ENCODE peak calls at places on chromosomes 2 and 18, in ten cellular contexts. C is PC-3; A is mammary epithelial cell; N is left lung; E is GM23338; W is thyroid gland; H is mesendoderm; M is CD4-positive, alpha-beta T cell; P is endodermal cell; G is breast epithelium. Y is an unnamed sample.

GRCh38 chr2:227906991-227907390 is 35.6 kb downstream of the DAW1 start:
- DNase-seq in H (no peak), A (no peak), N (no peak), C (no peak), G (no peak), E (no peak), M (no peak), P (no peak), W (no peak), Y (no peak)

GRCh38 chr2:234792566-234792965 is 159.3 kb upstream of the SH3BP4 start:
- DNase-seq in M (no peak), A (no peak), P (no peak), W (no peak), C (no peak), G (no peak), H (no peak), E (peak), N (no peak), Y (no peak)

GRCh38 chr2:239036819-239037558 is 189.1 kb downstream of the TWIST2 start:
- DNase-seq in W (no peak), H (no peak), A (no peak), P (no peak), N (peak), M (no peak), C (no peak), G (no peak), E (no peak), Y (no peak)

GRCh38 chr18:75173125-75173432 is 35.9 kb downstream of the PTGR3 start:
- DNase-seq in M (no peak), P (peak), W (no peak), C (peak), N (no peak), A (no peak), G (no peak), H (peak), E (peak), Y (no peak)

GRCh38 chr2:105149272-105149671 is 92.3 kb upstream of the GPR45 start:
- DNase-seq in P (no peak), M (no peak), C (no peak), E (no peak), G (no peak), W (no peak), A (no peak), H (no peak), N (no peak), Y (no peak)

GRCh38 chr2:84649487-84650142 is 133.3 kb downstream of the DNAH6 start:
- DNase-seq in E (no peak), G (no peak), W (no peak), A (no peak), C (no peak), M (no peak), N (no peak), P (no peak), H (no peak), Y (no peak)

GRCh38 chr2:180960982-180961381 is 19.4 kb upstream of the UBE2E3 start:
- DNase-seq in N (no peak), W (peak), E (no peak), H (no peak), G (no peak), A (no peak), P (no peak), M (no peak), C (no peak), Y (no peak)

GRCh38 chr2:11491348-11491930 is 25.5 kb upstream of the E2F6 start:
- DNase-seq in C (no peak), P (no peak), N (no peak), H (no peak), A (no peak), W (no peak), G (no peak), M (no peak), E (no peak), Y (no peak)

GRCh38 chr2:197147942-197148341 is 162.6 kb downstream of the ANKRD44 start:
- DNase-seq in P (no peak), M (no peak), H (peak), G (no peak), C (no peak), E (no peak), N (no peak), W (no peak), A (no peak), Y (no peak)

GRCh38 chr18:80103231-80103630 is 5.8 kb upstream of the ADNP2 start:
- DNase-seq in W (no peak), N (no peak), M (no peak), G (no peak), P (no peak), A (no peak), E (no peak), H (no peak), C (no peak), Y (no peak)

GRCh38 chr18:57428221-57429150 is 6.7 kb upstream of the ONECUT2 start:
- DNase-seq in N (peak), P (peak), A (no peak), M (no peak), C (no peak), G (no peak), W (no peak), H (peak), E (peak), Y (no peak)

GRCh38 chr2:61178603-61179545 is 16.9 kb downstream of the C2orf74 start:
- DNase-seq in H (no peak), W (peak), N (no peak), P (no peak), G (no peak), A (no peak), C (peak), E (no peak), M (no peak), Y (no peak)

GRCh38 chr2:96952976-96953610 is 33.3 kb downstream of the FAM178B start:
- DNase-seq in N (peak), M (no peak), H (no peak), G (peak), W (peak), C (no peak), E (no peak), A (no peak), P (no peak), Y (no peak)

GRCh38 chr2:179592167-179592936 is 269.1 kb downstream of the ZNF385B start:
- DNase-seq in M (no peak), P (no peak), N (no peak), A (no peak), H (no peak), E (no peak), W (no peak), G (no peak), C (peak), Y (no peak)

GRCh38 chr2:86225581-86225980 is 26.3 kb downstream of the MRPL35 start:
- DNase-seq in G (no peak), P (no peak), E (no peak), H (no peak), N (no peak), M (peak), C (no peak), W (peak), A (no peak), Y (peak)

GRCh38 chr18:42745171-42745570 is 370.3 kb downstream of the RIT2 start:
- DNase-seq in W (no peak), C (no peak), G (no peak), H (peak), N (no peak), M (no peak), A (no peak), E (no peak), P (no peak), Y (no peak)

GRCh38 chr2:23904692-23905091 is 22.2 kb downstream of the ATAD2B start:
- DNase-seq in P (no peak), A (no peak), H (no peak), G (no peak), W (no peak), N (no peak), C (no peak), E (no peak), M (no peak), Y (no peak)

GRCh38 chr18:50011813-50012445 is 183.0 kb downstream of the MYO5B start:
- DNase-seq in E (no peak), H (no peak), P (no peak), W (no peak), N (no peak), C (peak), G (no peak), A (peak), M (no peak), Y (no peak)

GRCh38 chr2:199057936-199058335 is 399.8 kb downstream of the SATB2 start:
- DNase-seq in A (peak), N (no peak), E (no peak), M (no peak), G (no peak), C (peak), P (no peak), W (no peak), H (no peak), Y (no peak)

GRCh38 chr18:67433971-67434370 is 82.5 kb downstream of the DSEL start:
- DNase-seq in G (no peak), A (no peak), H (no peak), W (no peak), C (no peak), P (no peak), N (no peak), M (no peak), E (no peak), Y (no peak)

GRCh38 chr2:182365855-182366254 is 61.0 kb downstream of the PDE1A start:
- DNase-seq in H (no peak), A (no peak), M (no peak), G (no peak), N (no peak), E (no peak), C (no peak), W (no peak), P (no peak), Y (no peak)

GRCh38 chr2:159209341-159210306 is 76.9 kb downstream of the WDSUB1 start:
- DNase-seq in M (peak), G (peak), C (no peak), A (no peak), W (peak), P (peak), N (no peak), H (no peak), E (no peak), Y (no peak)

GRCh38 chr2:22301251-22301650 is 1083.7 kb upstream of the KLHL29 start:
- DNase-seq in G (no peak), A (no peak), C (no peak), H (no peak), N (no peak), P (no peak), E (no peak), W (no peak), M (no peak), Y (no peak)
- H3K27ac ChIP-seq in G (no peak), A (no peak), C (no peak), H (no peak), N (no peak), P (no peak), E (no peak), W (no peak), M (no peak), Y (no peak)

GRCh38 chr2:231780123-231780908 is 766 bp downstream of the PDE6D start:
- DNase-seq in C (no peak), P (peak), A (peak), W (no peak), N (no peak), H (peak), M (no peak), E (peak), G (no peak), Y (no peak)
- H3K27ac ChIP-seq in C (no peak), P (no peak), A (no peak), W (peak), N (no peak), H (no peak), M (peak), E (no peak), G (peak), Y (peak)

GRCh38 chr2:240906911-240907590 is 915 bp downstream of the CROCC2 start:
- DNase-seq in W (no peak), H (no peak), C (no peak), N (peak), E (no peak), M (no peak), A (no peak), P (no peak), G (no peak), Y (no peak)
- H3K27ac ChIP-seq in W (no peak), H (no peak), C (no peak), N (no peak), E (no peak), M (no peak), A (no peak), P (no peak), G (no peak), Y (no peak)

DNA sequence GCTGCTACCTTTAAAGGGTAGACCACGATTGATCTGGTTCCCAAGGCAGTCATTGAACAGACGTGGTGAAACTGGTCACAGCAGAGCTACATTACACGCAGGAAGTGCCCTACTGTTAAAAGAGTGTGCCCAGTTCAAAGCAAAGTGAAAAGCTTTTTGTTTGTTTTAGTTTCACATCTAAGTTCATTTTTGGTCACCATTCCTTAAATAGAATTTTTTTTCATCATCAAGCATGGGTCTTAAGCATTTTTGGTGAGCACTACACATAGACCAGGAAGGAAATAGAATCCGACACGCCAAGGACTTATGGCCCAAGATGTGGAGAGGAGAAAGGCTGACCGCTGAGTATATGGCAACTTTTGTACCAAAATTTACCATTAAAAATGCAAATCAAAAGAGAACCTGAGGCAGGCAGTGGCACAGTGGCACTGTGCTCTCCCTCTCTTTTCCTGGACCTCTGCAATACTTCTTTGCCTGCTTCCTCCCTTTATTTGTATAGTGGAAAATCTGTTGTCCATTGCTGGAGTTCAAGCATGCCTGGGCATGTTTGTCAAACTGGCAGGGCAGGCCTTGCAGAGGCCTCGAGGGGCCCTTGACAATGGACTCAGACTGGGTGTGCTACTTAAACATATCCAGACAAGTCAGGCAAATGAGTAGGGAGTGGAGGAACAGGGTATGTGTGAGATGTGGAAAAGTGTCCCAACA is 42.6 kb upstream of the HNRNPA3 start:
- DNase-seq in C (peak), E (no peak), H (no peak), W (peak), G (peak), A (peak), P (no peak), M (no peak), N (no peak), Y (no peak)
- H3K27ac ChIP-seq in C (no peak), E (no peak), H (no peak), W (peak), G (peak), A (peak), P (peak), M (no peak), N (peak), Y (no peak)

DNA sequence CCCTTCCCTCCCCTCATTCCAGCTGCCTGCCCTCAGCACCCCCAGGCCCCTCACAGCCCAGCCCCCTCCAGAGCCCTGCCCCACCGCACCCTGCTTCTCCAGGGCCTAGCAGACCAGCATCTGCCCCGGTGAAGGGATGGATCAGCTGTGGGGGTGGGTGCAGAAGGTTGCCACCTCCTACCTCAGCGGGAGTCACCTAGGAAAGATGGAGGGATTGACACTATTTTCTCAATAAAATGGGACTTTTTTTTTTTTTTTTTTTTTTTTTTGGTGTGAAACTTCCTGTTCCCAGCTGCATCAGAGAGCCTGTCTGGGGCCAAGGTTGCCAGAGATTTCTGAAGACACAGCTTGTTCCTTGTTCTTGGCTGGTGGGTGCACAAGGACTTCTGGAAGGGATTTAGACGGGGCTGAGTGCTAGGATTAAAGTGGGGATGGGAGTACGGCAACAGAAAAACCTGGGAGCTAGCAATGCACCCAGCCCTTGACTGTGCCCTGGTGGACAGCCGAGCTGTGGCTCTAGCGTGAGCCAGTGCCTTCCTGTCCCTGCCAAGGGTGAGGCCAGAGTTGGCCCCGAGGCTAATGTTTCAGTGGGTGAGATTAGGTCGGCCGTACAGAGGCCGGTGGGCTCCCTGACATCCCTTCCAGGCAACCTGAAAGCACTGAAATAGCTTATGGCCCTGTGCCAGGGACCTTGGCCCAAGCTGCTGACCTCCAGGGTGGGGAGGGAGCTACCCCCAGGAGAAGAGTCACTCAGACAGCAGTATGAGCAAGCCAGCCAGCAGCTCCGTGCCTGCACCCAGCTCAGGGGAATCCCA is 4.5 kb downstream of the B3GNT7 start:
- DNase-seq in N (no peak), M (no peak), C (peak), E (no peak), H (no peak), P (no peak), W (peak), G (no peak), A (peak), Y (no peak)
- H3K27ac ChIP-seq in N (peak), M (no peak), C (peak), E (peak), H (peak), P (no peak), W (no peak), G (peak), A (no peak), Y (peak)

GRCh38 chr2:108363900-108364225 is 13.9 kb upstream of the SULT1C4 start:
- DNase-seq in H (no peak), M (no peak), C (peak), A (no peak), E (no peak), W (no peak), N (no peak), P (no peak), G (no peak), Y (no peak)

GRCh38 chr2:108360776-108361468 is 16.8 kb upstream of the SULT1C4 start:
- DNase-seq in P (no peak), C (no peak), G (no peak), H (no peak), N (no peak), A (no peak), E (no peak), M (no peak), W (no peak), Y (no peak)

GRCh38 chr2:108365656-108366055 is 12.1 kb upstream of the SULT1C4 start:
- DNase-seq in H (no peak), M (no peak), A (no peak), G (no peak), W (no peak), P (no peak), E (no peak), C (no peak), N (no peak), Y (no peak)

GRCh38 chr2:108364676-108365297 is 13.0 kb upstream of the SULT1C4 start:
- DNase-seq in E (no peak), C (no peak), A (peak), W (no peak), G (no peak), M (no peak), H (no peak), N (no peak), P (no peak), Y (no peak)

GRCh38 chr2:108363048-108363899 is 14.5 kb upstream of the SULT1C4 start:
- DNase-seq in W (no peak), M (no peak), G (no peak), N (no peak), A (no peak), E (no peak), C (peak), H (no peak), P (no peak), Y (no peak)
- H3K27ac ChIP-seq in W (no peak), M (no peak), G (no peak), N (no peak), A (no peak), E (no peak), C (no peak), H (no peak), P (no peak), Y (no peak)

DNA sequence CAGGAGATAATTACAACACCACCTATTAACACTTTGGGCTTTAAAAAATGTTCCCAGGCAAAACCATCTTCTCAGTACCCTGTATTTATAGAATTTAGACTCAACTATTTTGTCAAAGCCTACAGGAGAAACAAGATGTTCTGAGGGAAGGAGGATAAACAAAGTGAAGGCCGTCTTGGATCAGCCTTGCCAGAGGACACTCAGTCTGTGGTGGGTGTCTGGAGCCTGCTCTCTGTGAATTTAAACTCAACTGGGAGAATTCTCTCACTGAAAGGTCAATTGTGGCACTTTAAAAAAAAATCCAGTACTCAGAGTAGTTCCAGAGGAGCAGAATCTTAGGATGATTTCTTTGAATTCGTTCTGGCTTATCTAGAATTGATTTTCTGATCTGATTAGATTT is 28.4 kb upstream of the SLC1A4 start:
- DNase-seq in E (no peak), W (no peak), N (no peak), C (no peak), G (no peak), P (no peak), H (no peak), A (no peak), M (no peak), Y (no peak)
- H3K27ac ChIP-seq in E (no peak), W (no peak), N (no peak), C (no peak), G (no peak), P (no peak), H (no peak), A (no peak), M (no peak), Y (no peak)

GRCh38 chr2:14427982-14428567 is 204.4 kb upstream of the LRATD1 start:
- DNase-seq in G (no peak), H (no peak), W (no peak), C (peak), A (peak), N (no peak), P (no peak), E (no peak), M (no peak), Y (no peak)
- H3K27ac ChIP-seq in G (no peak), H (no peak), W (no peak), C (no peak), A (no peak), N (no peak), P (no peak), E (no peak), M (no peak), Y (no peak)

GRCh38 chr2:144834954-144835633 is 315.2 kb upstream of the ZEB2 start:
- DNase-seq in H (no peak), A (peak), P (no peak), N (no peak), M (no peak), G (no peak), W (peak), C (peak), E (no peak), Y (no peak)

GRCh38 chr2:144836635-144837350 is 316.9 kb upstream of the ZEB2 start:
- DNase-seq in M (no peak), C (peak), A (no peak), W (no peak), E (no peak), P (no peak), H (no peak), N (no peak), G (no peak), Y (no peak)

GRCh38 chr2:144832048-144832447 is 312.1 kb upstream of the ZEB2 start:
- DNase-seq in A (no peak), C (no peak), W (no peak), E (no peak), G (no peak), N (no peak), P (no peak), H (no peak), M (no peak), Y (no peak)

GRCh38 chr2:144834363-144834762 is 314.4 kb upstream of the ZEB2 start:
- DNase-seq in E (no peak), P (no peak), A (no peak), H (no peak), M (no peak), C (no peak), G (no peak), N (no peak), W (no peak), Y (no peak)

DNA sequence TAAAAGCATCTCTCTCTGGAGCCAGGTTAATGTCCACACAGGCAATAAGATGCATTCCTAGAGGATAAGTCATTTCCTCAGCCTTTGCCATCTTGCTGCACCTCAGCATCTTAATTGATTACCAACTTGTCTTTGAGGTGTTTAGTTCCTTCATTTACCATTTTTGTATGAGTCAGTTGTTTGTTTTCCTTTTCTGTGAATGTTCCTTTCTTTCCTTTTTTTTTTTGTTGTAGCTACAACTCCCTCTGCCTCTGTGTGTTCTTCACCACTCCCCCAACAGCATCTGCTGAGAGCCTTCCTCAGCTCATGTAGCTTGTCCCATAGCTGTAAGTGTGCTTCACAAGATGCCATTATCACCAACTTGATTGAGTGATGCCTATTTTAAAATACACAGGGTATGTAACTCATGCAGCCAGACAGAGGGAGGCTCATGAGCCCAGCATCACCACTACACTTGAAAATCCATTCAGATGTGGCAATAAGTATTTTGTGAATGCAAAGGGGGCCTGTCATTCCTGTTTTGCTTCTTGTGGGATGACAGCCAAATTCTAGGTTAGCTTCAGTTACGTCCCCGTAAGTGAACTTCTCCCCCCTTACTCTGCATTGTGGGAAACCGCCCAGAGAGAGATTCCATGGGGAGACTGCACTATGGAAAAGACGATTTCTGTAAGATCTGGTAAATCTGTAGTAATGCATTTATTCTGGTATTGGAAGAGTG is 315.9 kb upstream of the ZEB2 start:
- DNase-seq in P (no peak), A (peak), G (no peak), C (peak), N (no peak), E (no peak), H (peak), W (no peak), M (no peak), Y (no peak)
- H3K27ac ChIP-seq in P (no peak), A (peak), G (no peak), C (no peak), N (no peak), E (no peak), H (no peak), W (no peak), M (no peak), Y (no peak)

Y was measured in substantia nigra.